ENCODE peak calls at places on chromosome X, in six cellular contexts. A, H, P, Y, V and G are unnamed samples. For H3K4me1, the result is how much of the 10 kb centered on the place peaks cover.

GRCh38 chrX:56233682-56234081 is 1.5 kb downstream of the KLF8 start:
- DNase-seq in A (no peak), H (peak), P (peak), Y (peak), V (peak), G (no peak)

GRCh38 chrX:67288958-67289641 is 254.7 kb upstream of the AR start:
- DNase-seq in A (no peak), H (peak), P (no peak), Y (no peak), V (no peak), G (no peak)

GRCh38 chrX:19046343-19047215 is 62.7 kb upstream of the PHKA2 start:
- DNase-seq in A (no peak), H (no peak), P (no peak), Y (no peak), V (no peak), G (no peak)

GRCh38 chrX:17564689-17565409 is 172.4 kb upstream of the SCML1 start:
- DNase-seq in A (no peak), H (no peak), P (no peak), Y (no peak), V (no peak), G (no peak)

GRCh38 chrX:78997870-78998558 is 52.8 kb downstream of the P2RY10 start:
- DNase-seq in A (peak), H (no peak), P (no peak), Y (peak), V (no peak), G (peak)

GRCh38 chrX:139762400-139763183 is 54.6 kb upstream of the MCF2 start:
- DNase-seq in A (no peak), H (no peak), P (peak), Y (no peak), V (no peak), G (no peak)

GRCh38 chrX:131881194-131881593 is 141.9 kb upstream of the STK26 start:
- DNase-seq in A (no peak), H (no peak), P (no peak), Y (no peak), V (no peak), G (no peak)

GRCh38 chrX:130173190-130173895 is 1.6 kb downstream of the RAB33A start:
- DNase-seq in A (no peak), H (peak), P (peak), Y (no peak), V (peak), G (no peak)

GRCh38 chrX:50723006-50723405 is 91.0 kb downstream of the SHROOM4 start:
- DNase-seq in A (no peak), H (no peak), P (no peak), Y (no peak), V (no peak), G (no peak)

GRCh38 chrX:100911731-100912130 is 17.0 kb downstream of the XKRX start:
- DNase-seq in A (no peak), H (no peak), P (no peak), Y (no peak), V (no peak), G (no peak)

GRCh38 chrX:103818844-103819243 is 13.2 kb downstream of the RAB9B start:
- DNase-seq in A (no peak), H (no peak), P (no peak), Y (no peak), V (no peak), G (no peak)

GRCh38 chrX:130091976-130092522 is 18.2 kb downstream of the ELF4 start:
- DNase-seq in A (peak), H (no peak), P (no peak), Y (peak), V (peak), G (peak)

GRCh38 chrX:47091149-47091775 is 13.0 kb downstream of the RGN start:
- DNase-seq in A (no peak), H (no peak), P (no peak), Y (no peak), V (no peak), G (no peak)

GRCh38 chrX:65673857-65674350 is 6.5 kb downstream of the MSN start:
- DNase-seq in A (no peak), H (no peak), P (no peak), Y (no peak), V (no peak), G (no peak)
- H3K27ac ChIP-seq in A (peak), H (peak), P (peak), Y (peak), V (peak), G (peak)

DNA sequence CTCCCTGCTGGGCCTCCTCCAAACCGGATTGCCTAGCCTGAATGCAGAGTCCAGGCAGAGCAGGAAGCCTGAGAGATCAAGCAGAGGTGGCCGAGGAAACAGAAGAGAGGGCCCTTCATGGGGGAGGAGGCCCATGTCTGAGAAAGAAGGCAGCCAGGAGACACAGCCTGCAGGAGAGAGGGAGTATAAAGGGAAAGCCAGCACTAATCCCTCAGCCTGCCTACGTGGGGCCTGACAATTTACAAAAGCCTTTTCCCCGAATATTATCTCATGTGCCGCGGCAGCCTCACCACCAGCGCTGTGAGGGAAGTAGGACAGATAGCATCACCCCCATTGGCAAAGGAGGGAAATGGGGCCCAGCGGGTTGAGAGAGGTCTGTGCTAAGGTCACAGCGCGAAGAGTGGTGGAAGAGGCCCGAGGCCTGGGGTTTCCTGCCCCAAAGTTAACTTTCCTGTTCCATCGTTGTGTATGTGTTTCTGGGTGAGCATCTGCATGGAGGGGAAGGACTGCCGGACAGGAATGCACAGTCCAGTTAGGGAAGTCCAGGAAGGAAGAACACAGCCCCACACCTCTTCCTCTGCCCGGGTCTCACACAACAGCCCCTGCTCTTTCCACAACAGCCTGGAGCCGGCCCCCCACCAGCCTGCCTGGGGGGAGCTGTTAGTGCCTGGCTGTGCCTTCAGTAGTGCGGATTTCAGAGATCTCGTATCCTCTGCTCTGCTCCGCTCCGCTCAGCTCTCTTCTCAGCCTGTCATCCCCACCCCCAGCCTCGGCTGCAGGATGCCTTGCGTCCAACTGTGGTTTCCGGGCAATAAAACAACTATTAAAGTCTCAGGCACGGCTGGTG is 50.9 kb upstream of the BCOR start:
- DNase-seq in A (no peak), H (no peak), P (no peak), Y (no peak), V (peak), G (no peak)
- H3K4me3 ChIP-seq in A (no peak), H (no peak), P (no peak), Y (no peak), V (no peak), G (no peak)

GRCh38 chrX:147897117-147897516 is 14.6 kb upstream of the FMR1 start:
- DNase-seq in A (no peak), H (no peak), P (no peak), Y (no peak), V (no peak), G (no peak)
- H3K4me1 ChIP-seq in A (under half), H (under half), P (under half), Y (under half), V (under half), G (under half)

GRCh38 chrX:16240231-16240905 is 73.1 kb downstream of the MAGEB17 start:
- DNase-seq in A (no peak), H (no peak), P (no peak), Y (no peak), V (no peak), G (no peak)

DNA sequence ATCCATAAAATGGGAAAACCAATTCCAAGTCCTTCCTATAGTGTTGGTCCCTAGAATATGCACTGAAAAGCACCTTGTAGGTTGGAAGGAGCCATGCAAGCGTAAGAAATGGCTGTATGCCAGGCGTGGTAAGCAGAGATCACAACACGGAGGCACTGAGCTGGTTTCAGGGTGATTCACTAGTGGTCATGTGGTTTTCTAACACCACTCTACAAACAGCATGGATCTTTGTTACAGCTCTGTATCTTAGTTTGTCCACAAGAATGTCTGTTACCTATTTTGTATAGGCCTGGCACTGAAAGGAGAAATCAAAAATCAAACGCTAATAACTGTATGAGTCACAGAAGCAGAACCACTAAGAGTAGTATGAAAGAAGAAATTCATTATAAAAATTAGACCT is 71.9 kb downstream of the MAGEB17 start:
- DNase-seq in A (no peak), H (no peak), P (no peak), Y (no peak), V (no peak), G (no peak)
- H3K27ac ChIP-seq in A (no peak), H (no peak), P (no peak), Y (no peak), V (no peak), G (no peak)

GRCh38 chrX:10945463-10945862 is 165.7 kb upstream of the HCCS start:
- DNase-seq in A (no peak), H (no peak), P (no peak), Y (no peak), V (no peak), G (no peak)
- H3K4me3 ChIP-seq in A (no peak), H (no peak), P (no peak), Y (no peak), V (no peak), G (no peak)

GRCh38 chrX:13667940-13668339 is 15.0 kb downstream of the TCEANC start:
- DNase-seq in A (no peak), H (no peak), P (no peak), Y (no peak), V (no peak), G (no peak)
- H3K4me1 ChIP-seq in A (under half), H (under half), P (under half), Y (under half), V (under half), G (under half)